ENCODE peak calls at places on chromosomes 1 and 21, in ten cellular contexts. O, U, C, G, E, J, Y, W, F and P are unnamed samples.

GRCh38 chr1:41313661-41314131 is 47.5 kb upstream of the FOXO6 start:
- DNase-seq in O (no peak), U (no peak), C (no peak), G (no peak), E (peak), J (no peak), Y (peak), W (peak), F (no peak), P (peak)

GRCh38 chr1:94591791-94592565 is 50.4 kb upstream of the F3 start:
- DNase-seq in O (no peak), U (no peak), C (no peak), G (no peak), E (no peak), J (no peak), Y (no peak), W (no peak), F (no peak), P (no peak)

GRCh38 chr21:45020629-45021427 is 53.6 kb upstream of the ADARB1 start:
- DNase-seq in O (no peak), U (no peak), C (peak), G (no peak), E (no peak), J (no peak), Y (no peak), W (no peak), F (no peak), P (no peak)

GRCh38 chr1:20112279-20113000 is 6.9 kb downstream of the PLA2G2D start:
- DNase-seq in O (no peak), U (no peak), C (no peak), G (no peak), E (no peak), J (no peak), Y (no peak), W (no peak), F (no peak), P (peak)

GRCh38 chr1:224506141-224506814 is 71.7 kb upstream of the WDR26 start:
- DNase-seq in O (peak), U (no peak), C (no peak), G (no peak), E (no peak), J (no peak), Y (no peak), W (no peak), F (no peak), P (no peak)

GRCh38 chr1:195663549-195664280 is 944.5 kb downstream of the KCNT2 start:
- DNase-seq in O (peak), U (peak), C (no peak), G (no peak), E (no peak), J (no peak), Y (no peak), W (peak), F (no peak), P (peak)

GRCh38 chr21:36104306-36105300 is 30.3 kb upstream of the CBR3 start:
- DNase-seq in O (peak), U (no peak), C (no peak), G (no peak), E (peak), J (no peak), Y (peak), W (peak), F (peak), P (peak)

GRCh38 chr1:59043796-59044195 is 253.1 kb upstream of the FGGY start:
- DNase-seq in O (peak), U (peak), C (peak), G (peak), E (no peak), J (no peak), Y (no peak), W (peak), F (no peak), P (peak)

GRCh38 chr1:46755121-46755520 is 36.2 kb upstream of the EFCAB14 start:
- DNase-seq in O (no peak), U (no peak), C (no peak), G (peak), E (no peak), J (no peak), Y (no peak), W (no peak), F (no peak), P (no peak)

GRCh38 chr1:246703581-246703980 is 20.6 kb upstream of the SCCPDH start:
- DNase-seq in O (no peak), U (no peak), C (no peak), G (no peak), E (no peak), J (no peak), Y (no peak), W (no peak), F (peak), P (no peak)

GRCh38 chr1:42484382-42484781 is 21.3 kb downstream of the CCDC30 start:
- DNase-seq in O (peak), U (peak), C (no peak), G (no peak), E (no peak), J (no peak), Y (no peak), W (peak), F (no peak), P (peak)

GRCh38 chr1:7551442-7551841 is 219.7 kb upstream of the VAMP3 start:
- DNase-seq in O (no peak), U (no peak), C (no peak), G (no peak), E (no peak), J (no peak), Y (no peak), W (no peak), F (peak), P (no peak)

GRCh38 chr21:45336870-45337269 is 49.2 kb upstream of the POFUT2 start:
- DNase-seq in O (peak), U (no peak), C (no peak), G (peak), E (no peak), J (no peak), Y (no peak), W (no peak), F (peak), P (no peak)

GRCh38 chr1:10973552-10973951 is 38.9 kb upstream of the TARDBP start:
- DNase-seq in O (no peak), U (no peak), C (no peak), G (no peak), E (no peak), J (no peak), Y (no peak), W (peak), F (no peak), P (peak)

GRCh38 chr1:177710973-177711372 is 258.9 kb downstream of the SEC16B start:
- DNase-seq in O (no peak), U (no peak), C (no peak), G (no peak), E (no peak), J (no peak), Y (no peak), W (no peak), F (no peak), P (no peak)

GRCh38 chr1:111833334-111833733 is 77.6 kb downstream of the DDX20 start:
- DNase-seq in O (peak), U (no peak), C (no peak), G (no peak), E (no peak), J (no peak), Y (no peak), W (peak), F (no peak), P (peak)

DNA sequence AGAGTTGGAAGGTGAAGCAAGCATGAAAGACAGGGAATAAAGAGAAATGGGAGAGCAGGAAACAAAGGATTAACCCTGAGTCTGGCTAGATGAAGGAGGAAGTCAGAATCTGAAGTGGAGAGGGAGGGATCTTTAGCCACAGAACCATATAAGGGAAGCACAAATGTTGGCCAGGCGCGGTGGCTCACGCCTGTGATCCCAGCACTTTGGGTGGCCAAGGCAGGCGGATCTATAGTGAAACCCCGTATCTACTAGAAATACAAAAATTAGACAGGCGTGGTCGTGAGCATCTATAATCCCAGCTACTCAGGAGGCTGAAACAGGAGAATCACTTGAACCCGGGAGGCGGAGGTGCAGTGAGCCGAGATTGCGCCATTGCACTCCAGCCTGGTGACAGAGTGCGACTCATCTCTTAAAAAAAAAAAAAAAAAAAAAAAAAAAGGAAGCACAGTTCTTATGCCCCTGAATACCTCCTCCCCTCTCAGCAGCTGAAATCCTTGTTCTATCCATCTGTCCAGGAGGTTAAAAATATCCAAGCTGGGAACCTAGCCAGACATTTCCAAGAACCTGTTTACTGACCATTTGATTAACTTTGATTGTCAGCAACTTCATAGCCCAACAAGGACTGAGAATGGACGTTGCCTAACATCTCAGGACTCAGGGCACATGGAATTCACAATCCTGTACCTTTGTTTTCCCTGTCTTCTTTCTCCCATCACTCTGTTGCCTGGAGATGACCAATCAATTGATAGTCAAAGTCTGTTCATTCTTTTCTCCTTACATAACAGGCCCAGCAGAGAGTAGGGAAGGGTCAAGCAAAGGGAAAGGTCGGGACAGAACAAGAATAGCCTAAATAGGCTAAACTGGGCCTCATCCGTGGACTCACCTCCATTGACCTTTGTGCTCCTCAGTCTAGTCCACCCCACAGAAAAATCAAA is 10.6 kb downstream of the TXNIP start:
- DNase-seq in O (peak), U (no peak), C (peak), G (no peak), E (no peak), J (no peak), Y (no peak), W (peak), F (peak), P (peak)
- H3K4me3 ChIP-seq in O (no peak), U (no peak), C (no peak), G (no peak), E (no peak), J (peak), Y (no peak), W (no peak), F (peak), P (no peak)

GRCh38 chr1:62034790-62035189 is 159.9 kb upstream of the L1TD1 start:
- DNase-seq in O (no peak), U (no peak), C (no peak), G (no peak), E (no peak), J (no peak), Y (no peak), W (no peak), F (no peak), P (no peak)

GRCh38 chr1:62040973-62041372 is 153.7 kb upstream of the L1TD1 start:
- DNase-seq in O (no peak), U (no peak), C (no peak), G (no peak), E (no peak), J (no peak), Y (no peak), W (no peak), F (no peak), P (no peak)

GRCh38 chr1:62040450-62040849 is 154.2 kb upstream of the L1TD1 start:
- DNase-seq in O (no peak), U (no peak), C (no peak), G (no peak), E (no peak), J (no peak), Y (no peak), W (no peak), F (no peak), P (no peak)

GRCh38 chr1:62037274-62037673 is 157.4 kb upstream of the L1TD1 start:
- DNase-seq in O (no peak), U (no peak), C (no peak), G (no peak), E (no peak), J (no peak), Y (no peak), W (no peak), F (no peak), P (no peak)

DNA sequence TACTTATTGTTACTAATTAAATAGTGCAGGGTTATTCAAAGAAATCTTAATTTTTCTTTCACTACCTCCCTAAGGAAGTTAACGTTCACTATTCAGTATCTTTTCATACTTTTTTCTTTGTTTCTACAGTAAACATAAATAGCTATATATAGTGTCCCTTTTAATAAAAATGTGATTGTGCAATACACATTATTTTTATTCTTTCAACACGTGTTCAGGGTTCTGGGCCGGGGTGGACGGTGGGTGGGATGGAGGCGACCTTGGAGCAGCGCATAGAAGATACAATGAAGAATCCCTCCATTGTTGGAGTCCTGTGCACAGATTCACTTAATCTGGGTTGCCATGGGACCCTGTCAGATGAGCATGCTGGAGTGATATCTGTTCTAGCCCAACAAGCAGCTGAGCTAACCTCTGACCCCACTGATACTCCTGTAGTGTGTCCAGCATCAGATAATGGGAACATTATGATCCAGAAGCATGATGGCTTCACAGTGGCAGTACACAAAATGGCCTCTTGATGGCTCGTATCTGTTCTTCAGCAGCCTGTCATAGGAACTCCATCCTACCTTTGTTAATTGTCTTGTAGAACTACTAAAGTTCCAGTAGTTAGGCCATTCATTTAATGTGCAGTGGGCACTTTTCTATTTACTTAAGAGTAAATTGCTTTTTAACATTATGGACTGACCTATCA is 155.9 kb upstream of the L1TD1 start:
- DNase-seq in O (no peak), U (no peak), C (no peak), G (no peak), E (no peak), J (no peak), Y (peak), W (no peak), F (no peak), P (no peak)
- TF ChIP-seq CTCF in O (no peak), U (no peak), C (no peak), G (no peak), E (no peak), J (no peak), Y (no peak), W (no peak), F (no peak), P (peak)

DNA sequence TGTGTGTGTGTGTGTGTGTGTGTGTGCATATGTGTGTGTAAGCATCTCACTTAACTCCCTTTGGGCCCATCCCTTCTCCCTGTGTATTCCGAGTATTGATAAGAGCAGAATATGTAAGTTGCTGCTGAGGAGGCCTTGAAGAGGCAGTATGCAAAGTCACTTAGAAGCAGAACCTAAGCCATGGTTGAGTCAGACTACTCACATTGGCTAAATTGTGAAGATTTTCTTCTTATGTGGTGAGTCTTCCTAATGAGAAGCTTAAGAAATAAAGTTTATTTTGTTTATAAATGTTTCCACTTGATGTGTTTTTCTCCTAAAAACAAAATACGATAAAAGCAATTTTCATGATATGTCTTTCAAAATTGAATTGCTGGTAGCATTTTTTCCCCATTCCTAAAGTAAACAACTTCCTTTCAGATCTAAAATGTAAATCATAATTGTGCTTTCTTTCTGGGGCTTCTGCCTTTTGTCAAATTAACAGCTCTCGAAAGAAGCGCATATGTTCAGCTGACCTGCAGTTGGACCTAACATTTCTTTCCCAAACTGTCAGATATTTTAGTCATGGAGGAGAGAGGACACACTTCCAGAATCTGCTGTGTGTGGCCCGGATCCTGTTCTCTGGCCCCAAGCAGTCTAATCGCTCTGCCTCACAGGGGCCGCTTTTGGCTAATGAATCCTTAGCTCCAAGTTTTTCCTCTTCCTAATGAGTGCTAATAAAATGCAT is 284.0 kb downstream of the DUSP10 start:
- DNase-seq in O (peak), U (no peak), C (no peak), G (no peak), E (no peak), J (no peak), Y (peak), W (peak), F (no peak), P (no peak)
- H3K4me3 ChIP-seq in O (no peak), U (no peak), C (no peak), G (no peak), E (no peak), J (no peak), Y (no peak), W (no peak), F (no peak), P (no peak)

DNA sequence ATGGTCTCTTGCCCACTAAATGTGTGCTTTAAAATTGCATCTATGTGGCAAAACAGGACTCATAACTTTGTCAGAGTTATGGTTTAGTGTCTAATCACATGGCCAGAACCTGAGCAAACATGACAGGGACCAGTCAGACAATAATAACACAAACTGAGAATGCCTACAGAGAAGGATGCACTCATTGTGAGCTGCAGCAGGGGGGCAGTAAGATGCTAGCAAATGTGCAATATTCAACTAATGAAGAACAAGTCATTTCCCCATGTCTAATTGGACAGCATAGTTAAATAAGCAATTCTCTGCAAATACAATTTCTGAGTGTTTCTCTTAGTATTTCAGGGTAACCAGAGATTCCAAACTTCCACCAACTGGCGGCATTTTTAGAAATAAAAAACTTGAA is 30.8 kb downstream of the SPAG17 start:
- DNase-seq in O (peak), U (no peak), C (no peak), G (no peak), E (peak), J (no peak), Y (no peak), W (no peak), F (no peak), P (no peak)
- TF ChIP-seq CTCF in O (peak), U (peak), C (no peak), G (no peak), E (peak), J (no peak), Y (peak), W (peak), F (peak), P (peak)